ENCODE peak calls at places on chromosomes 7 and 10, in eight cellular contexts. S is spleen, P is aorta, R is IMR-90, J is NT2/D1, T is lower lobe of right lung, U is K562, G is adipocyte. I is an unnamed sample.
A peak's percentile ranks its signal among the peaks of the same experiment; 100 is the strongest.

GRCh38 chr10:11782793-11783557 is 40.2 kb upstream of the PROSER2 start:
- DNase-seq in S (peak; percentile 32), P (peak; percentile 57), R (peak; percentile 58), J (peak; percentile 20), T (no peak), U (peak; percentile 69), G (peak; percentile 87), I (peak; percentile 43)

GRCh38 chr7:135168489-135169140 is 1.9 kb downstream of the CYREN start:
- DNase-seq in S (peak; percentile 80), P (no peak), R (no peak), J (no peak), T (no peak), U (no peak), G (no peak), I (no peak)

GRCh38 chr7:43586251-43586900 is 3.5 kb downstream of the STK17A start:
- DNase-seq in S (no peak), P (no peak), R (peak; percentile 49), J (no peak), T (no peak), U (no peak), G (peak; percentile 40), I (no peak)

GRCh38 chr7:98301693-98302470 is 20.4 kb downstream of the BRI3 start:
- DNase-seq in S (no peak), P (no peak), R (no peak), J (no peak), T (no peak), U (no peak), G (no peak), I (no peak)

GRCh38 chr7:37945336-37945735 is 24.9 kb downstream of the EPDR1 start:
- DNase-seq in S (no peak), P (no peak), R (no peak), J (no peak), T (no peak), U (no peak), G (no peak), I (no peak)

GRCh38 chr10:107025676-107026075 is 138.8 kb downstream of the SORCS1 start:
- DNase-seq in S (no peak), P (no peak), R (no peak), J (no peak), T (no peak), U (peak; percentile 83), G (no peak), I (no peak)

GRCh38 chr10:52332815-52333214 is 18.7 kb downstream of the DKK1 start:
- DNase-seq in S (no peak), P (no peak), R (no peak), J (no peak), T (no peak), U (no peak), G (no peak), I (no peak)

GRCh38 chr7:107767391-107767790 is 23.4 kb downstream of the CBLL1 start:
- DNase-seq in S (no peak), P (no peak), R (no peak), J (no peak), T (no peak), U (no peak), G (no peak), I (no peak)

GRCh38 chr10:5317547-5318107 is 47.1 kb upstream of the UCN3 start:
- DNase-seq in S (no peak), P (no peak), R (peak; percentile 73), J (no peak), T (no peak), U (peak; percentile 72), G (peak; percentile 28), I (peak; percentile 21)

GRCh38 chr7:151088856-151089699 is 2.8 kb downstream of the AGAP3 start:
- DNase-seq in S (peak; percentile 89), P (peak; percentile 86), R (peak; percentile 76), J (no peak), T (peak; percentile 87), U (no peak), G (peak; percentile 80), I (no peak)

GRCh38 chr10:72133517-72133916 is 45.2 kb upstream of the SPOCK2 start:
- DNase-seq in S (no peak), P (no peak), R (peak; percentile 83), J (no peak), T (no peak), U (peak; percentile 16), G (peak; percentile 60), I (no peak)

GRCh38 chr10:117360016-117360415 is 15.2 kb downstream of the PDZD8 start:
- DNase-seq in S (no peak), P (no peak), R (peak; percentile 47), J (no peak), T (no peak), U (no peak), G (no peak), I (no peak)

GRCh38 chr10:97422921-97423420 is 3.0 kb upstream of the PGAM1 start:
- DNase-seq in S (no peak), P (no peak), R (peak; percentile 88), J (no peak), T (no peak), U (no peak), G (peak; percentile 65), I (no peak)

GRCh38 chr7:35623381-35623780 is 71.6 kb downstream of the HERPUD2 start:
- DNase-seq in S (no peak), P (no peak), R (no peak), J (no peak), T (no peak), U (no peak), G (no peak), I (no peak)

GRCh38 chr7:35630024-35630423 is 64.9 kb downstream of the HERPUD2 start:
- DNase-seq in S (no peak), P (no peak), R (no peak), J (no peak), T (no peak), U (no peak), G (no peak), I (no peak)

GRCh38 chr7:35619863-35620262 is 75.1 kb downstream of the HERPUD2 start:
- DNase-seq in S (no peak), P (no peak), R (no peak), J (no peak), T (no peak), U (no peak), G (no peak), I (no peak)

DNA sequence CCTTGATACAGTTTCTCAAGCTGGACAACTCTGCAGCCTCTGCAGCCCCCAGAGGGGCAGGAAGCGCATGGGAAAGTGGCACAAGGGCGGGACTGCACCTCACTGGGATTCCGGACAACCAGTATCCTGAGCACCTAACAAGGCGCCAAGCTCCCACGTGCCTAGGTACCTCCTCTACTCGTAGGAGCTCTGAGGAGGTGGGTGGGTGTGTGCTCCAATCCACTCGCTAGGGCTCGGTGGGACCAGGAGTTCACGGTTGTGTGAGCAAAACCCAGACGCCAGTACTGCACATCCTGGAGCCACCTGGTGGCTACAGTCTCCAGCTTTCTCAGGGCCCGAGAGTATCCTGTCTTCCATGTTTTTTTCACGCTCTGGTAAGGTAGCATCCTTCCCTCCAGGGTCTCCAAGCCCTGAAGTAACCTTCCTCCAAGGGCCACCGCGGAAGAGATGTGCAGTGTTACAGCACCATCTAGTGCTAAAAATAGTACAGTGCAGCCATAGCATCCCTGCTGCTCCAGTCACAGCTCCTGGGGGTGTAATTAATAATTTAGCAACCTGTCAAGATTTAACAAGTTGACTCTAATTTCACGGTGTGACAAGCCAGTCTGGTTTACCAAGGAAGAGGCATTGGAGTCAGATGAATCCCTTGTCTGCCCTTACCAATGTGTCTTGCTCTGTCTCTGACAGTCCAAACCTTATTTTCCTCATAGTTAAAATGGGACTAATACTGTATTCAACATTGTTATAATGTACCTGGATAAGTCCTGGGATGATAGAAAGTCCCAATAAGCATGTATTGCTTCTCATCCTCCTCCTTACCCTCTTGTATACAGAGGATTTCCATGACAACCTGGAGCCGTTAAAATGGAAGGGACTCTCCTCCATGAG is 70.4 kb downstream of the HERPUD2 start:
- DNase-seq in S (no peak), P (no peak), R (peak; percentile 29), J (peak; percentile 77), T (no peak), U (peak; percentile 65), G (peak; percentile 57), I (peak; percentile 9)
- H3K4me3 ChIP-seq in S (no peak overlapping the region), P (no peak overlapping the region), R (no peak overlapping the region), J (no peak overlapping the region), T (no peak overlapping the region), U (no peak overlapping the region), G (no peak overlapping the region), I (no peak overlapping the region)

GRCh38 chr10:27745380-27745718 is 270 bp downstream of the MKX start:
- DNase-seq in S (peak; percentile 74), P (peak; percentile 74), R (no peak), J (no peak), T (no peak), U (no peak), G (no peak), I (no peak)
- H3K27me3 ChIP-seq in S (peaks cover 88% of the 10 kb centered on the region), P (no peaks in the 10 kb centered on the region), R (peaks cover 56% of the 10 kb centered on the region), J (peaks cover 83% of the 10 kb centered on the region), T (peaks cover 94% of the 10 kb centered on the region), U (peaks cover 31% of the 10 kb centered on the region), G (peaks cover 57% of the 10 kb centered on the region), I (peaks cover 35% of the 10 kb centered on the region)

DNA sequence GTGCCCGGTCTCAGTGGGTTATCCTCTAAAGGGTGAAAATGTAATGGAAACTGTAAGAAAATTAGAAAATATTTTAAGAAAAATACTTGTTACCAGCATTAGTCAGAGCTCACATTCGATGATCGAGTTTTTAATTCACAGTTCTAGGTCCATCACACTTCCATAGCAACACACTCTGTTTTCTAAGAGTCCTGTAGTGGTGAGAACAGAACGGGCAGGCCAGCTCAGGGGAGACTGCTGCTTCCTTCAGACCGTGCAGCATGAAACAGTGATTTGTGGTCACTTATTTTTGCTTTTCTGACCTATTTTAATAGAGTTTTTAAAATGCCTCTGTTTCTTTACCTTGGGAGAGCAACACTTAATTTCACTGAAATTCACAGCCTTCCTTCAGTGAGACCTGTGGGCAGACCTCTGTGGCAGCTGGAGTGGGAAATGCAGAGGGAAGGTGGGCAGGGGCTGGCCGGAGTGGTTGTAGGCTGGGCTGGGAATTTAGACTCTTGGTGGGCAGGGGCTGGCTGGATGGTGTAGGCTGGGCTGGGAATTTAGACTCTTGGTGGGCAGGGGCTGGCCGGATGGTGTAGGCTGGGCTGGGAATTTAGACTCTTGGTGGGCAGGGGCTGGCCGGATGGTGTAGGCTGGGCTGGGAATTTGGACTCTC is 1.5 kb downstream of the SUN1 start:
- DNase-seq in S (peak; percentile 48), P (no peak), R (peak; percentile 30), J (no peak), T (no peak), U (no peak), G (no peak), I (no peak)
- H3K4me1 ChIP-seq in S (peaks cover 42% of the 10 kb centered on the region), P (peaks cover under 1% of the 10 kb centered on the region), R (peaks cover 22% of the 10 kb centered on the region), J (peaks cover 18% of the 10 kb centered on the region), T (peaks cover 56% of the 10 kb centered on the region), U (peaks cover 22% of the 10 kb centered on the region), G (peaks cover 45% of the 10 kb centered on the region), I (peaks cover 29% of the 10 kb centered on the region)

GRCh38 chr10:31961264-31961663 is 32.6 kb upstream of the ARHGAP12 start:
- DNase-seq in S (no peak), P (no peak), R (no peak), J (no peak), T (no peak), U (no peak), G (no peak), I (no peak)
- H3K4me3 ChIP-seq in S (no peak overlapping the region), P (no peak overlapping the region), R (no peak overlapping the region), J (no peak overlapping the region), T (no peak overlapping the region), U (no peak overlapping the region), G (no peak overlapping the region), I (no peak overlapping the region)

I was measured in CD4-positive, CD25-positive, alpha-beta regulatory T cell.